ENCODE peak calls at places on chromosomes 13 and 19, in six cellular contexts. One of them, this sample, is unnamed.

GRCh38 chr13:97627566-97627965 is 193.6 kb downstream of the RAP2A start:
- DNase-seq in T-helper 17 cell: no peak
- DNase-seq in thoracic aorta: no peak
- DNase-seq in HT-29: no peak
- DNase-seq in NCI-H748 treated with DMSO at 0.1 percent for 48 hours: no peak
- DNase-seq in stimulated activated CD4-positive, alpha-beta T cell treated with anti-CD3 and anti-CD28 coated beads, TNF-alpha, amount 100 ng/mL, for 4 hours: no peak
- DNase-seq in this sample: peak

GRCh38 chr13:90839061-90839460 is 508.4 kb upstream of the MIR17HG start:
- DNase-seq in T-helper 17 cell: no peak
- DNase-seq in thoracic aorta: no peak
- DNase-seq in HT-29: peak
- DNase-seq in NCI-H748 treated with DMSO at 0.1 percent for 48 hours: no peak
- DNase-seq in stimulated activated CD4-positive, alpha-beta T cell treated with anti-CD3 and anti-CD28 coated beads, TNF-alpha, amount 100 ng/mL, for 4 hours: no peak
- DNase-seq in this sample: no peak

GRCh38 chr13:90696656-90697055 is 650.8 kb upstream of the MIR17HG start:
- DNase-seq in T-helper 17 cell: no peak
- DNase-seq in thoracic aorta: no peak
- DNase-seq in HT-29: peak
- DNase-seq in NCI-H748 treated with DMSO at 0.1 percent for 48 hours: no peak
- DNase-seq in stimulated activated CD4-positive, alpha-beta T cell treated with anti-CD3 and anti-CD28 coated beads, TNF-alpha, amount 100 ng/mL, for 4 hours: no peak
- DNase-seq in this sample: no peak

GRCh38 chr19:55486971-55487883 is 1.0 kb upstream of the SSC5D start:
- DNase-seq in T-helper 17 cell: no peak
- DNase-seq in thoracic aorta: no peak
- DNase-seq in HT-29: peak
- DNase-seq in NCI-H748 treated with DMSO at 0.1 percent for 48 hours: no peak
- DNase-seq in stimulated activated CD4-positive, alpha-beta T cell treated with anti-CD3 and anti-CD28 coated beads, TNF-alpha, amount 100 ng/mL, for 4 hours: peak
- DNase-seq in this sample: peak

GRCh38 chr13:67643656-67644055 is 413.5 kb upstream of the PCDH9 start:
- DNase-seq in T-helper 17 cell: no peak
- DNase-seq in thoracic aorta: no peak
- DNase-seq in HT-29: no peak
- DNase-seq in NCI-H748 treated with DMSO at 0.1 percent for 48 hours: no peak
- DNase-seq in stimulated activated CD4-positive, alpha-beta T cell treated with anti-CD3 and anti-CD28 coated beads, TNF-alpha, amount 100 ng/mL, for 4 hours: no peak
- DNase-seq in this sample: no peak

GRCh38 chr19:35791814-35792279 is 16.5 kb downstream of the ARHGAP33 start:
- DNase-seq in T-helper 17 cell: no peak
- DNase-seq in thoracic aorta: no peak
- DNase-seq in HT-29: no peak
- DNase-seq in NCI-H748 treated with DMSO at 0.1 percent for 48 hours: no peak
- DNase-seq in stimulated activated CD4-positive, alpha-beta T cell treated with anti-CD3 and anti-CD28 coated beads, TNF-alpha, amount 100 ng/mL, for 4 hours: no peak
- DNase-seq in this sample: no peak

GRCh38 chr19:22422220-22422619 is at the start of gene ZNF98:
- DNase-seq in T-helper 17 cell: no peak
- DNase-seq in thoracic aorta: no peak
- DNase-seq in HT-29: no peak
- DNase-seq in NCI-H748 treated with DMSO at 0.1 percent for 48 hours: no peak
- DNase-seq in stimulated activated CD4-positive, alpha-beta T cell treated with anti-CD3 and anti-CD28 coated beads, TNF-alpha, amount 100 ng/mL, for 4 hours: no peak
- DNase-seq in this sample: no peak

GRCh38 chr13:81184556-81185265 is 843.8 kb upstream of the SPRY2 start:
- DNase-seq in T-helper 17 cell: no peak
- DNase-seq in thoracic aorta: no peak
- DNase-seq in HT-29: no peak
- DNase-seq in NCI-H748 treated with DMSO at 0.1 percent for 48 hours: no peak
- DNase-seq in stimulated activated CD4-positive, alpha-beta T cell treated with anti-CD3 and anti-CD28 coated beads, TNF-alpha, amount 100 ng/mL, for 4 hours: no peak
- DNase-seq in this sample: no peak

GRCh38 chr19:45139286-45140143 is 21.3 kb downstream of the NKPD1 start:
- DNase-seq in T-helper 17 cell: no peak
- DNase-seq in thoracic aorta: no peak
- DNase-seq in HT-29: no peak
- DNase-seq in NCI-H748 treated with DMSO at 0.1 percent for 48 hours: no peak
- DNase-seq in stimulated activated CD4-positive, alpha-beta T cell treated with anti-CD3 and anti-CD28 coated beads, TNF-alpha, amount 100 ng/mL, for 4 hours: no peak
- DNase-seq in this sample: no peak

GRCh38 chr19:33795370-33796163 is 1.1 kb upstream of the KCTD15 start:
- DNase-seq in T-helper 17 cell: peak
- DNase-seq in thoracic aorta: no peak
- DNase-seq in HT-29: peak
- DNase-seq in NCI-H748 treated with DMSO at 0.1 percent for 48 hours: peak
- DNase-seq in stimulated activated CD4-positive, alpha-beta T cell treated with anti-CD3 and anti-CD28 coated beads, TNF-alpha, amount 100 ng/mL, for 4 hours: peak
- DNase-seq in this sample: peak

GRCh38 chr19:18848860-18849661 is 17.3 kb downstream of the UPF1 start:
- DNase-seq in T-helper 17 cell: no peak
- DNase-seq in thoracic aorta: peak
- DNase-seq in HT-29: no peak
- DNase-seq in NCI-H748 treated with DMSO at 0.1 percent for 48 hours: no peak
- DNase-seq in stimulated activated CD4-positive, alpha-beta T cell treated with anti-CD3 and anti-CD28 coated beads, TNF-alpha, amount 100 ng/mL, for 4 hours: no peak
- DNase-seq in this sample: no peak

GRCh38 chr19:41928754-41929535 is 696 bp upstream of the ERFL start:
- DNase-seq in T-helper 17 cell: no peak
- DNase-seq in thoracic aorta: no peak
- DNase-seq in HT-29: peak
- DNase-seq in NCI-H748 treated with DMSO at 0.1 percent for 48 hours: no peak
- DNase-seq in stimulated activated CD4-positive, alpha-beta T cell treated with anti-CD3 and anti-CD28 coated beads, TNF-alpha, amount 100 ng/mL, for 4 hours: no peak
- DNase-seq in this sample: no peak

GRCh38 chr19:48190288-48191284 is 20.1 kb downstream of the ZSWIM9 start:
- DNase-seq in T-helper 17 cell: no peak
- DNase-seq in thoracic aorta: no peak
- DNase-seq in HT-29: peak
- DNase-seq in NCI-H748 treated with DMSO at 0.1 percent for 48 hours: peak
- DNase-seq in stimulated activated CD4-positive, alpha-beta T cell treated with anti-CD3 and anti-CD28 coated beads, TNF-alpha, amount 100 ng/mL, for 4 hours: peak
- DNase-seq in this sample: peak

GRCh38 chr19:19410553-19411550 is 5.4 kb downstream of the GATAD2A start:
- DNase-seq in T-helper 17 cell: no peak
- DNase-seq in thoracic aorta: no peak
- DNase-seq in HT-29: no peak
- DNase-seq in NCI-H748 treated with DMSO at 0.1 percent for 48 hours: no peak
- DNase-seq in stimulated activated CD4-positive, alpha-beta T cell treated with anti-CD3 and anti-CD28 coated beads, TNF-alpha, amount 100 ng/mL, for 4 hours: no peak
- DNase-seq in this sample: no peak

GRCh38 chr19:52190679-52191293 is 934 bp downstream of the PPP2R1A start:
- DNase-seq in T-helper 17 cell: no peak
- DNase-seq in thoracic aorta: no peak
- DNase-seq in HT-29: peak
- DNase-seq in NCI-H748 treated with DMSO at 0.1 percent for 48 hours: no peak
- DNase-seq in stimulated activated CD4-positive, alpha-beta T cell treated with anti-CD3 and anti-CD28 coated beads, TNF-alpha, amount 100 ng/mL, for 4 hours: no peak
- DNase-seq in this sample: peak

GRCh38 chr13:113150545-113151365 is 7.7 kb upstream of the PROZ start:
- DNase-seq in T-helper 17 cell: no peak
- DNase-seq in thoracic aorta: no peak
- DNase-seq in HT-29: no peak
- DNase-seq in NCI-H748 treated with DMSO at 0.1 percent for 48 hours: no peak
- DNase-seq in stimulated activated CD4-positive, alpha-beta T cell treated with anti-CD3 and anti-CD28 coated beads, TNF-alpha, amount 100 ng/mL, for 4 hours: no peak
- DNase-seq in this sample: no peak

GRCh38 chr13:110233682-110234280 is 73.2 kb downstream of the COL4A1 start:
- DNase-seq in T-helper 17 cell: no peak
- DNase-seq in thoracic aorta: no peak
- DNase-seq in HT-29: no peak
- DNase-seq in NCI-H748 treated with DMSO at 0.1 percent for 48 hours: no peak
- DNase-seq in stimulated activated CD4-positive, alpha-beta T cell treated with anti-CD3 and anti-CD28 coated beads, TNF-alpha, amount 100 ng/mL, for 4 hours: no peak
- DNase-seq in this sample: no peak

GRCh38 chr19:6030214-6030507 is 52.2 kb upstream of the RANBP3 start:
- DNase-seq in T-helper 17 cell: no peak
- DNase-seq in thoracic aorta: no peak
- DNase-seq in HT-29: no peak
- DNase-seq in NCI-H748 treated with DMSO at 0.1 percent for 48 hours: no peak
- DNase-seq in stimulated activated CD4-positive, alpha-beta T cell treated with anti-CD3 and anti-CD28 coated beads, TNF-alpha, amount 100 ng/mL, for 4 hours: no peak
- DNase-seq in this sample: no peak

This sample was measured in glutamatergic neuron.